ENCODE peak calls at places on chromosomes 16 and 17, in four cellular contexts. H is H1, N is WTC11, R is K562. M is an unnamed sample.

GRCh38 chr17:3976675-3977171 is 12.5 kb upstream of the ATP2A3 start:
- DNase-seq in H (no peak), N (no peak), R (no peak), M (peak; percentile 26)

GRCh38 chr17:17812211-17813054 is 24.4 kb downstream of the SREBF1 start:
- DNase-seq in R (peak; percentile 78), H (no peak), N (peak; percentile 93), M (peak; percentile 95)

GRCh38 chr16:11152205-11152604 is 103.8 kb downstream of the SOCS1 start:
- DNase-seq in N (no peak), H (no peak), R (peak; percentile 42), M (peak; percentile 58)

GRCh38 chr16:6884002-6884401 is 448.6 kb upstream of the RBFOX1 start:
- DNase-seq in N (no peak), R (no peak), H (no peak), M (no peak)

GRCh38 chr17:74803971-74804370 is 27.8 kb upstream of the NAT9 start:
- DNase-seq in H (no peak), N (no peak), R (no peak), M (peak; percentile 90)

GRCh38 chr17:39867891-39868553 is at the start of gene ZPBP2:
- DNase-seq in H (no peak), N (no peak), R (no peak), M (no peak)

GRCh38 chr17:19507673-19508326 is 25.9 kb upstream of the SLC47A1 start:
- DNase-seq in H (peak; percentile 77), R (peak; percentile 56), N (peak; percentile 92), M (peak; percentile 96)

GRCh38 chr16:82761236-82761635 is 134.5 kb downstream of the CDH13 start:
- DNase-seq in R (no peak), H (no peak), N (no peak), M (no peak)

GRCh38 chr17:75767881-75768280 is 2.9 kb upstream of the GALK1 start:
- DNase-seq in R (no peak), H (no peak), N (no peak), M (no peak)

GRCh38 chr17:36892112-36892838 is 45.0 kb upstream of the LHX1 start:
- DNase-seq in H (no peak), R (no peak), N (no peak), M (no peak)

GRCh38 chr17:10126554-10127493 is 71.6 kb downstream of the GAS7 start:
- DNase-seq in N (no peak), H (no peak), R (no peak), M (peak; percentile 63)

GRCh38 chr17:6084226-6085161 is 14.3 kb downstream of the WSCD1 start:
- DNase-seq in N (no peak), R (no peak), H (no peak), M (no peak)

GRCh38 chr17:3447625-3448024 is 14.0 kb upstream of the OR1E2 start:
- DNase-seq in H (no peak), R (peak; percentile 17), N (peak; percentile 21), M (no peak)

GRCh38 chr17:81667754-81668153 is 1.2 kb downstream of the CCDC137 start:
- DNase-seq in H (no peak), N (peak; percentile 68), R (peak; percentile 54), M (peak; percentile 55)

GRCh38 chr16:67165121-67166034 is 833 bp downstream of the HSF4 start:
- DNase-seq in H (no peak), R (no peak), N (no peak), M (no peak)

GRCh38 chr17:48615212-48615962 is at the start of gene HOXB8:
- DNase-seq in H (no peak), R (no peak), N (no peak), M (no peak)

GRCh38 chr16:78244131-78244899 is 144.9 kb downstream of the WWOX start:
- DNase-seq in H (no peak), R (no peak), N (no peak), M (no peak)

GRCh38 chr16:86078121-86078600 is 179.2 kb downstream of the IRF8 start:
- DNase-seq in R (no peak), N (no peak), H (no peak), M (no peak)

GRCh38 chr16:67236551-67237395 is 9.8 kb downstream of the TMEM208 start:
- DNase-seq in H (peak; percentile 77), N (peak; percentile 96), R (peak; percentile 100), M (peak; percentile 99)

GRCh38 chr17:59311051-59311468 is 20.4 kb upstream of the YPEL2 start:
- DNase-seq in N (peak; percentile 18), R (peak; percentile 66), H (no peak), M (peak; percentile 81)

GRCh38 chr16:73671102-73671501 is 623.2 kb upstream of the ZFHX3 start:
- DNase-seq in N (peak; percentile 20), R (no peak), H (no peak), M (no peak)

GRCh38 chr17:79831367-79832210 is 7.7 kb downstream of the CBX4 start:
- DNase-seq in R (peak; percentile 89), H (no peak), N (peak; percentile 49), M (peak; percentile 87)

GRCh38 chr17:67594115-67594878 is 123.4 kb upstream of the NOL11 start:
- DNase-seq in N (no peak), H (no peak), R (no peak), M (no peak)

GRCh38 chr16:4385789-4386451 is 14.3 kb downstream of the VASN start:
- DNase-seq in R (no peak), H (no peak), N (no peak), M (peak; percentile 68)

GRCh38 chr17:32287804-32288511 is 22.3 kb downstream of the RHBDL3 start:
- DNase-seq in H (no peak), N (no peak), R (no peak), M (no peak)

GRCh38 chr17:918102-918740 is 61.4 kb downstream of the NXN start:
- DNase-seq in R (no peak), N (no peak), H (no peak), M (no peak)

GRCh38 chr16:86643661-86644060 is 65.3 kb downstream of the FOXL1 start:
- DNase-seq in H (no peak), R (no peak), N (no peak), M (no peak)

GRCh38 chr16:12092347-12092882 is 115.9 kb downstream of the SNX29 start:
- DNase-seq in R (no peak), H (no peak), N (no peak), M (no peak)

GRCh38 chr16:1884889-1885288 is 12.9 kb upstream of the MEIOB start:
- DNase-seq in N (no peak), R (no peak), H (no peak), M (no peak)

GRCh38 chr16:1887711-1888354 is 15.9 kb upstream of the MEIOB start:
- DNase-seq in R (no peak), N (no peak), H (no peak), M (no peak)

GRCh38 chr16:1879477-1879876 is 7.5 kb upstream of the MEIOB start:
- DNase-seq in R (no peak), N (no peak), H (no peak), M (no peak)

GRCh38 chr16:1890024-1890700 is 18.2 kb upstream of the MEIOB start:
- DNase-seq in R (no peak), N (no peak), H (no peak), M (peak; percentile 66)

GRCh38 chr16:1884155-1884760 is 12.3 kb upstream of the MEIOB start:
- DNase-seq in N (no peak), H (no peak), R (peak; percentile 56), M (peak; percentile 57)
- TF ChIP-seq CTCF in N (no peak), H (no peak), R (peak; percentile 46), M (peak; percentile 37)

DNA sequence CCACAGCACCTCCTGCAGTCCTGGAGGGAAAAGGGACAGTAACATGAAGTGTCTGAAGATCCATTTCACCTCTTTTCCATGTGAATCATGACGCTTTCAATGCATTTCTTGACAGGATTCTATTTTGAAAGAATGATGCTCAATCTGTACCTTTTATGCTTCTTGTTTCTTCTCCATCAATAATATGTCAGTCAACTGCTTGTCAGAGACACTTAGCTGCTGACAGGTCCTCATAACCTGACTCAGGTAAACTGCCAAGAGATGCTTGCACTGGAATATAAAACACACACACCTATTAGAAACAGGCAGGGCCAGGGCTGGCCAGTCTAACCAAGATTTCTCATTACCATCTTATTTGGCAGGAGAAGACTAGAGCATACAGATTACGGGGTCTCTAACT is 21.6 kb downstream of the ZSWIM7 start:
- DNase-seq in H (no peak), N (no peak), R (no peak), M (no peak)
- TF ChIP-seq TEAD4 in H (no peak), N (no peak), R (no peak), M (no peak)

GRCh38 chr16:17460890-17461289 is 9.9 kb downstream of the XYLT1 start:
- DNase-seq in R (no peak), N (no peak), H (no peak), M (no peak)

GRCh38 chr16:17457997-17458396 is 12.8 kb downstream of the XYLT1 start:
- DNase-seq in N (no peak), H (no peak), R (no peak), M (no peak)

GRCh38 chr16:17457513-17457912 is 13.2 kb downstream of the XYLT1 start:
- DNase-seq in N (no peak), H (no peak), R (no peak), M (no peak)

GRCh38 chr16:17461951-17462729 is 8.6 kb downstream of the XYLT1 start:
- DNase-seq in N (no peak), R (no peak), H (no peak), M (no peak)

DNA sequence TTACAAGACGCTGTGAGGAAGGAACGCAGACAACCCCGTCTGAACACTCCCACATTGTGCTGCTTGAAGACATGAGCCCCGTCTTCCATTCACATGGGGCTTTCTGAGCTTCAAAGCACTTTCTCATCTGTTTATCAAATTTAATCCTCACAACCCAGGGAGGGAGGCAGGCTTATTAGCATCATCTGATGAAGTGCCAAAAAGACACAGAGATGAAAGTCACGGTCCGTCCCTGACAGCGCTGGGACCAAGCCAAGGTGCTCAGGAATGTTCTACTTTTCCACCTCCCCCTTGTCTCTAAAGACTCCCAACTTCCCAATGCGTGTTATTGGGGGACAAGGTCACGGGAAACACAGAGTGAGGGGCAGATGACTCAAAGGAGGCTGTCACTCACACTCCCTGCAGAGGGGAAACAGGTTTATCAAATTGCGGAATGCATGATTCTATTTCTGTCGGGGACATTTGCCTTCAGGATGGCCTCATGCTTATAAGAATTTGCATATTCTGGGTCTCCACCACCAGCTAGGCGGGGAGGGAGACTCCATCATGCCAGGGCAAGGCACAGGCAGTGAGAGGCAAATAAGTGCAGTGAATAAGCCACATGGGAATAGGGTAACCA is 10.7 kb downstream of the XYLT1 start:
- DNase-seq in R (no peak), H (no peak), N (no peak), M (no peak)
- TF ChIP-seq USF2 in R (no peak), H (no peak), N (no peak), M (no peak)

GRCh38 chr16:50464325-50465290 is 83.6 kb upstream of the NKD1 start:
- DNase-seq in H (no peak), N (peak; percentile 54), R (no peak), M (no peak)
- TF ChIP-seq CTCF in H (peak; percentile 51), N (peak; percentile 28), R (no peak), M (no peak)

GRCh38 chr17:30921544-30922196 is at the start of gene ADAP2:
- DNase-seq in R (peak; percentile 34), N (peak; percentile 68), H (no peak), M (peak; percentile 69)

GRCh38 chr17:30920683-30921543 is 832 bp upstream of the ADAP2 start:
- DNase-seq in H (no peak), R (no peak), N (no peak), M (no peak)

GRCh38 chr17:30917050-30917449 is 4.7 kb upstream of the ADAP2 start:
- DNase-seq in N (no peak), H (no peak), R (no peak), M (no peak)

GRCh38 chr17:30922235-30922993 is 669 bp downstream of the ADAP2 start:
- DNase-seq in R (no peak), H (no peak), N (peak; percentile 38), M (peak; percentile 67)

GRCh38 chr17:30920282-30920681 is 1.5 kb upstream of the ADAP2 start:
- DNase-seq in N (peak; percentile 39), R (no peak), H (peak; percentile 9), M (peak; percentile 45)
- TF ChIP-seq TEAD4 in N (no peak), R (no peak), H (peak; percentile 92), M (no peak)

M was measured in SK-N-SH.